ENCODE peak calls at places on chromosomes 2 and 18, in nine cellular contexts. One of them, this sample, is unnamed.

GRCh38 chr2:33136570-33136969 is 189.8 kb downstream of the LTBP1 start:
- DNase-seq in OCI-LY7: no peak
- DNase-seq in kidney tubule cell: no peak
- DNase-seq in HFF-Myc: no peak
- DNase-seq in kidney epithelial cell: no peak
- DNase-seq in mesothelial cell of epicardium: no peak
- DNase-seq in CD4-positive, alpha-beta memory T cell: no peak
- DNase-seq in uterus: no peak
- DNase-seq in coronary artery: no peak
- DNase-seq in this sample: no peak

GRCh38 chr18:32922951-32923430 is 150.2 kb upstream of the KLHL14 start:
- DNase-seq in kidney epithelial cell: no peak
- DNase-seq in kidney tubule cell: no peak
- DNase-seq in OCI-LY7: peak
- DNase-seq in uterus: no peak
- DNase-seq in mesothelial cell of epicardium: no peak
- DNase-seq in CD4-positive, alpha-beta memory T cell: no peak
- DNase-seq in coronary artery: no peak
- DNase-seq in HFF-Myc: no peak
- DNase-seq in this sample: no peak

GRCh38 chr2:160407393-160408204 is 86.0 kb downstream of the RBMS1 start:
- DNase-seq in uterus: peak
- DNase-seq in mesothelial cell of epicardium: peak
- DNase-seq in HFF-Myc: no peak
- DNase-seq in CD4-positive, alpha-beta memory T cell: peak
- DNase-seq in kidney epithelial cell: no peak
- DNase-seq in kidney tubule cell: peak
- DNase-seq in coronary artery: peak
- DNase-seq in OCI-LY7: peak
- DNase-seq in this sample: peak

GRCh38 chr2:148103946-148104345 is 83.1 kb downstream of the MBD5 start:
- DNase-seq in CD4-positive, alpha-beta memory T cell: no peak
- DNase-seq in uterus: no peak
- DNase-seq in coronary artery: no peak
- DNase-seq in kidney epithelial cell: no peak
- DNase-seq in OCI-LY7: no peak
- DNase-seq in mesothelial cell of epicardium: no peak
- DNase-seq in kidney tubule cell: no peak
- DNase-seq in HFF-Myc: no peak
- DNase-seq in this sample: no peak

GRCh38 chr2:28436525-28437051 is 43.9 kb downstream of the FOSL2 start:
- DNase-seq in coronary artery: no peak
- DNase-seq in HFF-Myc: no peak
- DNase-seq in kidney epithelial cell: no peak
- DNase-seq in mesothelial cell of epicardium: no peak
- DNase-seq in kidney tubule cell: peak
- DNase-seq in uterus: no peak
- DNase-seq in OCI-LY7: no peak
- DNase-seq in CD4-positive, alpha-beta memory T cell: no peak
- DNase-seq in this sample: peak

GRCh38 chr2:136118819-136119716 is 1.1 kb upstream of the CXCR4 start:
- DNase-seq in mesothelial cell of epicardium: no peak
- DNase-seq in coronary artery: no peak
- DNase-seq in uterus: no peak
- DNase-seq in kidney tubule cell: no peak
- DNase-seq in kidney epithelial cell: no peak
- DNase-seq in HFF-Myc: no peak
- DNase-seq in CD4-positive, alpha-beta memory T cell: peak
- DNase-seq in OCI-LY7: peak
- DNase-seq in this sample: no peak

GRCh38 chr2:72576861-72577260 is 249.0 kb downstream of the EXOC6B start:
- DNase-seq in coronary artery: no peak
- DNase-seq in HFF-Myc: no peak
- DNase-seq in uterus: no peak
- DNase-seq in OCI-LY7: no peak
- DNase-seq in kidney tubule cell: no peak
- DNase-seq in kidney epithelial cell: no peak
- DNase-seq in CD4-positive, alpha-beta memory T cell: no peak
- DNase-seq in mesothelial cell of epicardium: no peak
- DNase-seq in this sample: no peak

GRCh38 chr2:169027240-169027639 is 3.9 kb downstream of the ABCB11 start:
- DNase-seq in mesothelial cell of epicardium: no peak
- DNase-seq in OCI-LY7: no peak
- DNase-seq in uterus: no peak
- DNase-seq in kidney tubule cell: no peak
- DNase-seq in kidney epithelial cell: no peak
- DNase-seq in HFF-Myc: no peak
- DNase-seq in coronary artery: no peak
- DNase-seq in CD4-positive, alpha-beta memory T cell: no peak
- DNase-seq in this sample: no peak

GRCh38 chr2:164975885-164976284 is 20.6 kb upstream of the SLC38A11 start:
- DNase-seq in uterus: no peak
- DNase-seq in CD4-positive, alpha-beta memory T cell: no peak
- DNase-seq in mesothelial cell of epicardium: no peak
- DNase-seq in kidney epithelial cell: no peak
- DNase-seq in kidney tubule cell: no peak
- DNase-seq in OCI-LY7: no peak
- DNase-seq in HFF-Myc: no peak
- DNase-seq in coronary artery: no peak
- DNase-seq in this sample: no peak

GRCh38 chr2:118050386-118050785 is 36.5 kb upstream of the CCDC93 start:
- DNase-seq in uterus: no peak
- DNase-seq in CD4-positive, alpha-beta memory T cell: no peak
- DNase-seq in OCI-LY7: no peak
- DNase-seq in kidney tubule cell: peak
- DNase-seq in kidney epithelial cell: no peak
- DNase-seq in HFF-Myc: no peak
- DNase-seq in mesothelial cell of epicardium: no peak
- DNase-seq in coronary artery: no peak
- DNase-seq in this sample: no peak

GRCh38 chr2:203240491-203240890 is 1.7 kb downstream of the CYP20A1 start:
- DNase-seq in HFF-Myc: no peak
- DNase-seq in uterus: no peak
- DNase-seq in CD4-positive, alpha-beta memory T cell: no peak
- DNase-seq in kidney tubule cell: peak
- DNase-seq in mesothelial cell of epicardium: no peak
- DNase-seq in OCI-LY7: peak
- DNase-seq in coronary artery: no peak
- DNase-seq in kidney epithelial cell: no peak
- DNase-seq in this sample: no peak

GRCh38 chr18:29123706-29124530 is 947.0 kb upstream of the CDH2 start:
- DNase-seq in mesothelial cell of epicardium: no peak
- DNase-seq in HFF-Myc: no peak
- DNase-seq in kidney epithelial cell: no peak
- DNase-seq in CD4-positive, alpha-beta memory T cell: no peak
- DNase-seq in coronary artery: no peak
- DNase-seq in uterus: no peak
- DNase-seq in OCI-LY7: no peak
- DNase-seq in kidney tubule cell: peak
- DNase-seq in this sample: peak

GRCh38 chr18:41783065-41783818 is 171.8 kb upstream of the PIK3C3 start:
- DNase-seq in coronary artery: no peak
- DNase-seq in CD4-positive, alpha-beta memory T cell: no peak
- DNase-seq in mesothelial cell of epicardium: no peak
- DNase-seq in HFF-Myc: no peak
- DNase-seq in kidney tubule cell: no peak
- DNase-seq in uterus: no peak
- DNase-seq in OCI-LY7: no peak
- DNase-seq in kidney epithelial cell: no peak
- DNase-seq in this sample: no peak

GRCh38 chr18:36327352-36328316 is 30.1 kb downstream of the FHOD3 start:
- DNase-seq in CD4-positive, alpha-beta memory T cell: no peak
- DNase-seq in uterus: no peak
- DNase-seq in mesothelial cell of epicardium: no peak
- DNase-seq in OCI-LY7: no peak
- DNase-seq in HFF-Myc: no peak
- DNase-seq in kidney epithelial cell: no peak
- DNase-seq in coronary artery: peak
- DNase-seq in kidney tubule cell: no peak
- DNase-seq in this sample: no peak

GRCh38 chr18:78601349-78601748 is 378.3 kb upstream of the SALL3 start:
- DNase-seq in CD4-positive, alpha-beta memory T cell: no peak
- DNase-seq in HFF-Myc: no peak
- DNase-seq in uterus: no peak
- DNase-seq in mesothelial cell of epicardium: no peak
- DNase-seq in kidney epithelial cell: no peak
- DNase-seq in OCI-LY7: no peak
- DNase-seq in coronary artery: no peak
- DNase-seq in kidney tubule cell: no peak
- DNase-seq in this sample: no peak

GRCh38 chr2:238265605-238266004 is 22.8 kb downstream of the PER2 start:
- DNase-seq in HFF-Myc: no peak
- DNase-seq in kidney epithelial cell: no peak
- DNase-seq in uterus: no peak
- DNase-seq in coronary artery: no peak
- DNase-seq in CD4-positive, alpha-beta memory T cell: no peak
- DNase-seq in mesothelial cell of epicardium: no peak
- DNase-seq in kidney tubule cell: no peak
- DNase-seq in OCI-LY7: no peak
- DNase-seq in this sample: no peak

GRCh38 chr2:64251497-64252277 is 107.5 kb upstream of the PELI1 start:
- DNase-seq in HFF-Myc: no peak
- DNase-seq in coronary artery: no peak
- DNase-seq in uterus: no peak
- DNase-seq in kidney tubule cell: no peak
- DNase-seq in OCI-LY7: no peak
- DNase-seq in mesothelial cell of epicardium: no peak
- DNase-seq in CD4-positive, alpha-beta memory T cell: no peak
- DNase-seq in kidney epithelial cell: no peak
- DNase-seq in this sample: no peak

GRCh38 chr2:173090973-173091660 is 15.5 kb downstream of the MAP3K20 start:
- DNase-seq in mesothelial cell of epicardium: no peak
- DNase-seq in HFF-Myc: no peak
- DNase-seq in CD4-positive, alpha-beta memory T cell: no peak
- DNase-seq in uterus: peak
- DNase-seq in kidney tubule cell: no peak
- DNase-seq in OCI-LY7: no peak
- DNase-seq in kidney epithelial cell: no peak
- DNase-seq in coronary artery: no peak
- DNase-seq in this sample: no peak

GRCh38 chr2:214382229-214382628 is 28.6 kb upstream of the VWC2L start:
- DNase-seq in mesothelial cell of epicardium: no peak
- DNase-seq in coronary artery: no peak
- DNase-seq in CD4-positive, alpha-beta memory T cell: no peak
- DNase-seq in OCI-LY7: no peak
- DNase-seq in kidney epithelial cell: no peak
- DNase-seq in HFF-Myc: no peak
- DNase-seq in uterus: no peak
- DNase-seq in kidney tubule cell: no peak
- DNase-seq in this sample: peak

GRCh38 chr2:1871171-1871570 is 126.9 kb upstream of the PXDN start:
- DNase-seq in kidney epithelial cell: no peak
- DNase-seq in uterus: no peak
- DNase-seq in OCI-LY7: no peak
- DNase-seq in coronary artery: no peak
- DNase-seq in HFF-Myc: no peak
- DNase-seq in CD4-positive, alpha-beta memory T cell: no peak
- DNase-seq in mesothelial cell of epicardium: no peak
- DNase-seq in kidney tubule cell: no peak
- DNase-seq in this sample: no peak

GRCh38 chr2:134406716-134407115 is 152.8 kb downstream of the MGAT5 start:
- DNase-seq in uterus: no peak
- DNase-seq in kidney tubule cell: no peak
- DNase-seq in CD4-positive, alpha-beta memory T cell: no peak
- DNase-seq in coronary artery: no peak
- DNase-seq in HFF-Myc: no peak
- DNase-seq in mesothelial cell of epicardium: no peak
- DNase-seq in kidney epithelial cell: no peak
- DNase-seq in OCI-LY7: peak
- DNase-seq in this sample: no peak

GRCh38 chr18:74567805-74568204 is 29.9 kb upstream of the ZNF407 start:
- DNase-seq in OCI-LY7: no peak
- DNase-seq in kidney tubule cell: no peak
- DNase-seq in kidney epithelial cell: no peak
- DNase-seq in CD4-positive, alpha-beta memory T cell: no peak
- DNase-seq in uterus: no peak
- DNase-seq in HFF-Myc: no peak
- DNase-seq in coronary artery: no peak
- DNase-seq in mesothelial cell of epicardium: no peak
- DNase-seq in this sample: no peak

GRCh38 chr2:101972621-101973434 is 18.9 kb upstream of the IL1R2 start:
- DNase-seq in HFF-Myc: no peak
- DNase-seq in mesothelial cell of epicardium: no peak
- DNase-seq in uterus: no peak
- DNase-seq in CD4-positive, alpha-beta memory T cell: no peak
- DNase-seq in coronary artery: no peak
- DNase-seq in OCI-LY7: no peak
- DNase-seq in kidney tubule cell: peak
- DNase-seq in kidney epithelial cell: no peak
- DNase-seq in this sample: peak

GRCh38 chr18:9824474-9824832 is 61.3 kb upstream of the TXNDC2 start:
- DNase-seq in kidney epithelial cell: no peak
- DNase-seq in OCI-LY7: no peak
- DNase-seq in mesothelial cell of epicardium: no peak
- DNase-seq in CD4-positive, alpha-beta memory T cell: no peak
- DNase-seq in kidney tubule cell: no peak
- DNase-seq in uterus: no peak
- DNase-seq in coronary artery: no peak
- DNase-seq in HFF-Myc: no peak
- DNase-seq in this sample: no peak

GRCh38 chr18:69935319-69936190 is 12.1 kb downstream of the CD226 start:
- DNase-seq in CD4-positive, alpha-beta memory T cell: peak
- DNase-seq in coronary artery: no peak
- DNase-seq in HFF-Myc: no peak
- DNase-seq in kidney epithelial cell: no peak
- DNase-seq in kidney tubule cell: peak
- DNase-seq in mesothelial cell of epicardium: no peak
- DNase-seq in OCI-LY7: no peak
- DNase-seq in uterus: no peak
- DNase-seq in this sample: peak

GRCh38 chr2:236875906-236876505 is 209.7 kb upstream of the COPS8 start:
- DNase-seq in kidney epithelial cell: no peak
- DNase-seq in HFF-Myc: no peak
- DNase-seq in kidney tubule cell: no peak
- DNase-seq in CD4-positive, alpha-beta memory T cell: no peak
- DNase-seq in OCI-LY7: no peak
- DNase-seq in mesothelial cell of epicardium: no peak
- DNase-seq in uterus: no peak
- DNase-seq in coronary artery: peak
- DNase-seq in this sample: no peak

GRCh38 chr2:231765496-231765929 is 15.6 kb downstream of the PDE6D start:
- DNase-seq in kidney tubule cell: no peak
- DNase-seq in CD4-positive, alpha-beta memory T cell: no peak
- DNase-seq in coronary artery: no peak
- DNase-seq in HFF-Myc: no peak
- DNase-seq in kidney epithelial cell: no peak
- DNase-seq in OCI-LY7: no peak
- DNase-seq in uterus: no peak
- DNase-seq in mesothelial cell of epicardium: no peak
- DNase-seq in this sample: no peak

GRCh38 chr2:119694994-119695521 is 16.1 kb downstream of the TMEM177 start:
- DNase-seq in kidney tubule cell: peak
- DNase-seq in mesothelial cell of epicardium: no peak
- DNase-seq in coronary artery: no peak
- DNase-seq in HFF-Myc: peak
- DNase-seq in OCI-LY7: no peak
- DNase-seq in uterus: no peak
- DNase-seq in CD4-positive, alpha-beta memory T cell: peak
- DNase-seq in kidney epithelial cell: peak
- DNase-seq in this sample: peak

GRCh38 chr2:8599421-8600242 is 82.2 kb upstream of the ID2 start:
- DNase-seq in OCI-LY7: no peak
- DNase-seq in uterus: no peak
- DNase-seq in CD4-positive, alpha-beta memory T cell: no peak
- DNase-seq in kidney tubule cell: no peak
- DNase-seq in HFF-Myc: no peak
- DNase-seq in coronary artery: no peak
- DNase-seq in kidney epithelial cell: no peak
- DNase-seq in mesothelial cell of epicardium: no peak
- DNase-seq in this sample: no peak

GRCh38 chr2:126041648-126042047 is 614.3 kb upstream of the GYPC start:
- DNase-seq in OCI-LY7: no peak
- DNase-seq in uterus: no peak
- DNase-seq in HFF-Myc: no peak
- DNase-seq in coronary artery: no peak
- DNase-seq in kidney epithelial cell: no peak
- DNase-seq in kidney tubule cell: no peak
- DNase-seq in CD4-positive, alpha-beta memory T cell: no peak
- DNase-seq in mesothelial cell of epicardium: no peak
- DNase-seq in this sample: no peak

GRCh38 chr2:187658952-187659525 is 104.8 kb upstream of the TFPI start:
- DNase-seq in kidney tubule cell: peak
- DNase-seq in uterus: no peak
- DNase-seq in CD4-positive, alpha-beta memory T cell: no peak
- DNase-seq in coronary artery: no peak
- DNase-seq in HFF-Myc: no peak
- DNase-seq in kidney epithelial cell: no peak
- DNase-seq in OCI-LY7: peak
- DNase-seq in mesothelial cell of epicardium: no peak
- DNase-seq in this sample: peak